ENCODE peak calls at places on chromosomes 7 and 10, in ten cellular contexts. A is endothelial cell; V is activated CD4-positive, alpha-beta T cell treated with anti-CD3 and anti-CD28 coated beads, Interleukin-2, amount 10 ng/mL, durations not matched to agents 7 days and 5 days; F is NCI-H1092; P is naive thymus-derived CD8-positive, alpha-beta T cell; U is KBM-7; N is heart left ventricle; I is SK-N-MC; E is WTC11; Y is activated CD8-positive, alpha-beta T cell treated with anti-CD3 and anti-CD28 coated beads for 36 hours. J is an unnamed sample.

GRCh38 chr10:51129946-51130554 is 55.8 kb downstream of the PRKG1 start:
- DNase-seq in I (no peak), U (no peak), A (no peak), V (no peak), F (no peak), Y (no peak), E (no peak), N (no peak), P (no peak), J (no peak)

GRCh38 chr7:84372155-84372621 is 177.6 kb upstream of the SEMA3A start:
- DNase-seq in P (no peak), V (no peak), A (no peak), I (no peak), E (no peak), F (no peak), Y (peak), N (no peak), U (no peak), J (no peak)

GRCh38 chr7:32958046-32959025 is 1.1 kb downstream of the FKBP9 start:
- DNase-seq in A (peak), E (no peak), I (no peak), V (no peak), F (peak), Y (no peak), N (peak), U (peak), P (no peak), J (peak)

GRCh38 chr10:48976208-48976607 is 36.6 kb upstream of the LRRC18 start:
- DNase-seq in P (no peak), F (no peak), I (no peak), Y (peak), A (peak), E (peak), U (peak), N (peak), V (no peak), J (no peak)

GRCh38 chr10:1629326-1630036 is 107.8 kb downstream of the ADARB2 start:
- DNase-seq in U (no peak), F (no peak), N (no peak), Y (no peak), A (no peak), V (no peak), I (no peak), P (no peak), E (no peak), J (no peak)

GRCh38 chr7:42193457-42194111 is 43.4 kb downstream of the GLI3 start:
- DNase-seq in A (no peak), Y (no peak), I (no peak), F (no peak), E (no peak), V (no peak), P (no peak), U (no peak), N (no peak), J (no peak)

GRCh38 chr7:44307301-44307900 is 18.0 kb downstream of the CAMK2B start:
- DNase-seq in I (no peak), F (peak), U (peak), Y (peak), V (peak), N (peak), P (peak), A (no peak), E (peak), J (no peak)

GRCh38 chr10:66837335-66837734 is 88.5 kb upstream of the LRRTM3 start:
- DNase-seq in E (no peak), Y (no peak), P (no peak), I (peak), A (no peak), F (no peak), U (no peak), V (no peak), N (no peak), J (no peak)

GRCh38 chr10:7085147-7085912 is 325.5 kb downstream of the SFMBT2 start:
- DNase-seq in F (peak), P (no peak), Y (no peak), E (no peak), A (no peak), N (no peak), U (no peak), V (no peak), I (no peak), J (no peak)

GRCh38 chr10:78310481-78311080 is 276.9 kb downstream of the RPS24 start:
- DNase-seq in A (no peak), Y (no peak), F (no peak), U (no peak), E (no peak), I (no peak), V (no peak), N (no peak), P (no peak), J (no peak)

GRCh38 chr7:27606270-27607209 is 56.1 kb downstream of the HIBADH start:
- DNase-seq in I (no peak), F (peak), P (no peak), Y (no peak), E (no peak), N (no peak), U (no peak), V (no peak), A (no peak), J (no peak)

GRCh38 chr7:88694207-88694606 is 65.3 kb upstream of the ZNF804B start:
- DNase-seq in Y (no peak), P (no peak), F (no peak), U (no peak), E (no peak), A (no peak), N (no peak), V (no peak), I (no peak), J (no peak)

GRCh38 chr10:117956972-117957371 is 89.8 kb downstream of the RAB11FIP2 start:
- DNase-seq in Y (no peak), U (no peak), I (no peak), P (no peak), V (no peak), E (no peak), A (no peak), F (no peak), N (no peak), J (no peak)

GRCh38 chr7:26090927-26091519 is 61.0 kb upstream of the NFE2L3 start:
- DNase-seq in P (no peak), U (peak), I (peak), Y (peak), E (no peak), F (peak), N (no peak), V (peak), A (no peak), J (no peak)

GRCh38 chr10:117007080-117007479 is 2.1 kb upstream of the SHTN1 start:
- DNase-seq in N (no peak), F (no peak), P (no peak), I (no peak), V (no peak), U (no peak), Y (no peak), A (no peak), E (no peak), J (no peak)

J was measured in mucosa of descending colon.